ENCODE peak calls at places on chromosomes 6 and 20, in five cellular contexts. J is A549, Q is IMR-90, M is HepG2, I is H1. H is an unnamed sample.

GRCh38 chr20:4944518-4944917 is 56.8 kb downstream of the SLC23A2 start:
- DNase-seq in M (no peak), I (no peak), J (no peak), Q (peak; percentile 35), H (no peak)

GRCh38 chr6:134094436-134094835 is 42.0 kb upstream of the SLC2A12 start:
- DNase-seq in M (no peak), Q (no peak), J (no peak), I (no peak), H (no peak)

GRCh38 chr6:9086331-9086730 is 651.0 kb upstream of the SLC35B3 start:
- DNase-seq in I (no peak), J (no peak), Q (no peak), M (no peak), H (no peak)

GRCh38 chr6:81465859-81466258 is 286.6 kb downstream of the TENT5A start:
- DNase-seq in I (no peak), M (peak; percentile 2), J (peak; percentile 10), Q (peak; percentile 24), H (no peak)

GRCh38 chr6:155185544-155185943 is 78.3 kb upstream of the CLDN20 start:
- DNase-seq in M (no peak), J (peak; percentile 59), I (no peak), Q (peak; percentile 28), H (no peak)

GRCh38 chr20:39853664-39854063 is 835.4 kb downstream of the MAFB start:
- DNase-seq in I (peak; percentile 5), M (no peak), Q (peak; percentile 82), J (no peak), H (no peak)

GRCh38 chr6:100488231-100488630 is 23.5 kb upstream of the SIM1 start:
- DNase-seq in Q (no peak), M (no peak), I (no peak), J (no peak), H (no peak)

GRCh38 chr6:167793421-167793820 is 33.3 kb upstream of the AFDN start:
- DNase-seq in M (no peak), Q (no peak), J (no peak), I (no peak), H (no peak)

GRCh38 chr6:144202879-144203468 is 52.7 kb downstream of the STX11 start:
- DNase-seq in I (no peak), Q (no peak), M (no peak), J (no peak), H (no peak)

GRCh38 chr20:4813839-4814695 is 92.4 kb downstream of the PRND start:
- DNase-seq in J (no peak), M (no peak), Q (no peak), I (no peak), H (no peak)

DNA sequence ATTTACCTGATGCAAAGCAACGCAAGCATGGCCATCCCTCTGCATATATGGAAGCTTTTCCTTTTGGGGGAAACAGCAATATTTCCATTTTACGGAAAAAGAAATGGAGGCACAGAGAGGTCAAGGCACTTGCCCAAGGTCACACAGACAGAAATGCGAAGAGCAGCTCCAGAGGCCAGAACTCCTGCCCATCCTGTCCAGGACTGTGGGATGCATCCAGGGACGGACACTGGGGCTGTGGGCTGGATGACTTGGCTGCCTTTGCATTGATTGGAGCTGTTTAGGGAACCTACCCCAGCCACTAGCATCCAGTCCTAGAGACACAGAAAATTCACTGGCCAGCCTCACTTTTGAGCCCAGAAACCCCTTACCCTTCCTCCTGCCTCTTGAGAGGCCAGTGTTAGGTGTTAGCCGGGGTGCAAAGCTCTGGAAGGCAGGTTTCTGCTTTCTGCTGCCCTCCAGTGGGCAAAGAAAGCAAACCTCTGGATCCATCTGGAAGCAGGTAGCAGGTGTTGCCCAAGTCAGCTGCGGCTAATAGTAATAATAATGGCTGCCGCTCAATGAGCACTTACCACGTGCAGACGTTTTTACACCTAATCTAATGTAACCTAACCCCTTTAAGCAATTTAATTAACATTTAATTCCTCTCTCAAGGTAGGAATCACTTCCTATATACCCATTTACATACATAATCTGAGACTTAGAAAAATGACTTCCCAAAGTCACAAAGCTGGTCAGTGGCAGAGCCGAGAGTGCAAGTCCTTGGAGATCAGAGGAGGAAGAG is 31.7 kb upstream of the CCN5 start:
- DNase-seq in I (peak; percentile 70), Q (peak; percentile 42), M (peak; percentile 63), J (peak; percentile 75), H (peak; percentile 68)
- TF ChIP-seq MAFK in I (no peak), Q (no peak), M (no peak), J (no peak), H (no peak)

DNA sequence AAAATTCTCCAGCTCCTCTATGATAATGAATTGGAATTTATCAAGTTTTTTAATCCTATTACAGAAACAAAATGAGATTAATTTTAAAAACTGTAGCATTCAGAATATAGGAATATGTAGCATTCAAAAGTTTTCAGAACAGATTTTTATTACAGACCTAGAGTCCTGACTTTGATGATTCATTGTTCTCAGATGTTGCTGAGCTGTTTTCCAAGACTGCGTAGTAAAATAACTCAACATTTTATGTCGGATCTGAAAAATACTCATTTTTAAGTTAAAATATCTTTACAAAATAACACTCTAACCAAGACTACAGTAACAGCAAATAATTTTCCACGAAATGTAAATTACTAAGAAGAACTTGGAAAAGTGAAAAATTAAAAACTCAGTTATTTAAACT is 67.1 kb downstream of the SYCP2 start:
- DNase-seq in I (no peak), J (no peak), M (no peak), Q (no peak), H (no peak)
- TF ChIP-seq MAFK in I (no peak), J (no peak), M (no peak), Q (no peak), H (no peak)

GRCh38 chr20:47419953-47420352 is 63.5 kb upstream of the ZMYND8 start:
- DNase-seq in Q (no peak), J (no peak), I (no peak), M (no peak), H (no peak)

GRCh38 chr20:47421076-47421475 is 64.6 kb upstream of the ZMYND8 start:
- DNase-seq in Q (no peak), M (no peak), J (no peak), I (no peak), H (no peak)

GRCh38 chr20:47417245-47418060 is 61.0 kb upstream of the ZMYND8 start:
- DNase-seq in M (peak; percentile 74), I (no peak), Q (no peak), J (no peak), H (no peak)

GRCh38 chr20:47413189-47413588 is 56.7 kb upstream of the ZMYND8 start:
- DNase-seq in Q (no peak), I (no peak), M (no peak), J (no peak), H (no peak)

DNA sequence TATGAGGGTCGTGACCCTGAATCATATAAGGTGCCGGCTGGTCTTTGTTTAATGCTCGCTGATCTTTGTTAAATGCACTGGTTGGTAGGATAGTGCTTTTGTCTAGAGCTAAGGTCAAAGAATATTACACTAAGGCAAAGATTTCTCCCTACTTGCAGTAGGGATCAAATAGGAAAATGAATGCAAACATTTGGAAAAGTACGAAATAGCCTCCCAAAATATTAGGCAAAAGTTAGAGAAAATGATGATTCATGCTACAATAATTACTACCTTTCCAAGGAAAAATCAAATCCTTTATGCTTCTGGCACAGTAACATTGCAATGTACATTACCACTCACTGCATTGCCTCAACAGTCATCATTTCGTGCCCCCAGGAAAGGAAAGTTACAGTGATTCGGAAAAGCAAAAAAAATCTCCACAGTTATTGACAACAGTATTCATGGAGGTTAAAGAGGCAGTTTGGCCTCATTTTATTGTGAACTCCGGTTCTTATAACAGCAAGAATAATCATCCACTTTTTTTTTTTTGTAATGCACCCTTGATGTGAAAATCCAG is 61.6 kb upstream of the ZMYND8 start:
- DNase-seq in J (no peak), M (peak; percentile 71), Q (no peak), I (no peak), H (no peak)
- TF ChIP-seq MAFK in J (peak; percentile 18), M (no peak), Q (no peak), I (no peak), H (no peak)

DNA sequence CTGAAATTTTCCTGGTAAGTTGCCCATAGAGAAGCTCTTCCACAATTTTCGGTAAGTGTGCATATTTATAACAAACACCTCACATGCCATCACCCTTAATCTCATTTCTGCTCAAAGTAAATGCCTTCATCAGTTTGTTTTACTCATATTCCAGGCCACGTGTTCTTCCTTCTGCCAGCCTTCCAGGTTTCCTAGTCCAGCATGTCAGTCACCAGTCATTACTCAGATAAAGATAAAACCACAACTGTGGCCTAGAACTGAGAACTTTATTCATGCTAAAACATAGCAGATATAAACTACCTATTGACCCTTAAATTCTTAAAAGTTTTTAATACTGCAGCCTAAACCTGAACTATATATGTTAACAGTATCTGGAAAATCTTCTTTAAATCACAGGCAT is 149.5 kb upstream of the SLC22A16 start:
- DNase-seq in Q (peak; percentile 63), I (no peak), J (no peak), M (no peak), H (no peak)
- TF ChIP-seq MAFK in Q (no peak), I (no peak), J (no peak), M (no peak), H (no peak)

GRCh38 chr20:1083431-1084080 is 34.8 kb upstream of the PSMF1 start:
- DNase-seq in M (no peak), Q (peak; percentile 7), I (no peak), J (no peak), H (peak; percentile 10)
- TF ChIP-seq MAFK in M (no peak), Q (no peak), I (no peak), J (no peak), H (no peak)